ENCODE peak calls at places on chromosome 9, in six cellular contexts. F, B, A, S, N and U are unnamed samples.
A peak's percentile ranks its signal among the peaks of the same experiment; 100 is the strongest.

GRCh38 chr9:911003-911402 is 65.5 kb upstream of the DMRT3 start:
- DNase-seq in F (peak; percentile 76), B (no peak), A (peak; percentile 85), S (no peak), N (no peak), U (no peak)

GRCh38 chr9:96503918-96504317 is 53.9 kb downstream of the HABP4 start:
- DNase-seq in F (no peak), B (no peak), A (no peak), S (no peak), N (no peak), U (no peak)

GRCh38 chr9:21696411-21696865 is 106.0 kb upstream of the MTAP start:
- DNase-seq in F (peak; percentile 96), B (no peak), A (peak; percentile 76), S (peak; percentile 85), N (no peak), U (no peak)

GRCh38 chr9:90296539-90296938 is 346.1 kb downstream of the DIRAS2 start:
- DNase-seq in F (no peak), B (no peak), A (no peak), S (no peak), N (no peak), U (no peak)

GRCh38 chr9:21402387-21403247 is 6.3 kb upstream of the IFNA8 start:
- DNase-seq in F (peak; percentile 77), B (peak; percentile 31), A (peak; percentile 67), S (peak; percentile 82), N (no peak), U (no peak)

GRCh38 chr9:90921969-90922368 is 120.3 kb downstream of the SYK start:
- DNase-seq in F (no peak), B (no peak), A (no peak), S (no peak), N (no peak), U (no peak)

GRCh38 chr9:126057461-126057860 is 269.2 kb upstream of the MVB12B start:
- DNase-seq in F (no peak), B (no peak), A (no peak), S (no peak), N (no peak), U (no peak)

GRCh38 chr9:92762196-92762595 is 2.4 kb downstream of the BICD2 start:
- DNase-seq in F (no peak), B (no peak), A (no peak), S (no peak), N (no peak), U (no peak)

GRCh38 chr9:129763235-129763917 is 10.5 kb upstream of the PTGES start:
- DNase-seq in F (no peak), B (no peak), A (no peak), S (no peak), N (peak; percentile 80), U (peak; percentile 91)

GRCh38 chr9:96391021-96391765 is 7.7 kb upstream of the SLC35D2 start:
- DNase-seq in F (no peak), B (no peak), A (no peak), S (no peak), N (peak; percentile 37), U (peak; percentile 59)

GRCh38 chr9:35914307-35914807 is 5.1 kb downstream of the SPAAR start:
- DNase-seq in F (peak; percentile 72), B (peak; percentile 62), A (peak; percentile 88), S (no peak), N (peak; percentile 47), U (peak; percentile 46)

GRCh38 chr9:129867138-129868032 is 32.1 kb downstream of the USP20 start:
- DNase-seq in F (peak; percentile 56), B (no peak), A (peak; percentile 34), S (peak; percentile 74), N (no peak), U (no peak)

GRCh38 chr9:17802249-17802857 is 223.5 kb downstream of the SH3GL2 start:
- DNase-seq in F (no peak), B (no peak), A (peak; percentile 10), S (no peak), N (peak; percentile 16), U (peak; percentile 6)

GRCh38 chr9:18072967-18073366 is 401.0 kb upstream of the ADAMTSL1 start:
- DNase-seq in F (no peak), B (no peak), A (no peak), S (no peak), N (no peak), U (no peak)

GRCh38 chr9:136397643-136398042 is 2.3 kb downstream of the SNAPC4 start:
- DNase-seq in F (no peak), B (no peak), A (no peak), S (no peak), N (no peak), U (no peak)

GRCh38 chr9:137760426-137760825 is 117.2 kb upstream of the CACNA1B start:
- DNase-seq in F (no peak), B (no peak), A (no peak), S (no peak), N (peak; percentile 13), U (no peak)

GRCh38 chr9:127570533-127571111 is 41.5 kb upstream of the STXBP1 start:
- DNase-seq in F (no peak), B (no peak), A (no peak), S (no peak), N (no peak), U (no peak)
- H4K8ac ChIP-seq in F (no peak overlapping the region), B (no peak overlapping the region), A (no peak overlapping the region), S (no peak overlapping the region), N (peak overlapping the region; percentile 84), U (no peak overlapping the region)

GRCh38 chr9:134346151-134346550 is 19.9 kb downstream of the RXRA start:
- DNase-seq in F (no peak), B (no peak), A (no peak), S (no peak), N (peak; percentile 7), U (no peak)

GRCh38 chr9:134344821-134345310 is 18.6 kb downstream of the RXRA start:
- DNase-seq in F (no peak), B (no peak), A (no peak), S (no peak), N (no peak), U (no peak)

GRCh38 chr9:134344068-134344820 is 18.0 kb downstream of the RXRA start:
- DNase-seq in F (no peak), B (no peak), A (no peak), S (no peak), N (peak; percentile 9), U (no peak)

GRCh38 chr9:134346840-134347239 is 20.6 kb downstream of the RXRA start:
- DNase-seq in F (no peak), B (no peak), A (no peak), S (no peak), N (no peak), U (no peak)

GRCh38 chr9:134345737-134346136 is 19.5 kb downstream of the RXRA start:
- DNase-seq in F (no peak), B (no peak), A (no peak), S (no peak), N (no peak), U (no peak)
- H3K4me1 ChIP-seq in F (no peaks in the 10 kb centered on the region), B (peaks cover 22% of the 10 kb centered on the region), A (no peaks in the 10 kb centered on the region), S (no peaks in the 10 kb centered on the region), N (peaks cover 31% of the 10 kb centered on the region), U (peaks cover 78% of the 10 kb centered on the region)

DNA sequence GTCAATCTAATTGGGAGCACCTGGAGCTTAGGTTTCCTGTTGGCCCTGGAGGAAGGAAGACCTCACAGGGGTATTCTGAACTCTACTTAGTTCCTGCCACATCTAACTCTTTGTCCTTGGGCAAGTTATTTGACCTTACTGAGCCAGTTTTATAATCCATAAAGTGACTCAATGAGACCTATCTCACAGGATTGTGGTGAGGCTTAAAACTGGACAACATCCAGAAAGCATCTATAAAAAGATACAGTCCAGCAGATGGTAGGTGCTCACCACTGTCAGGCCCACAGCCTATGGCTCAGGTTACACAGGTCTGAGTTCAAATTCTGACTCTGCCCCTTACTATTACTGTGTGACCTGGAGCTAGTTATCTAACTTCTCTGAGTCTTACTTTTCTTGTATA is 23.3 kb downstream of the KCNV2 start:
- DNase-seq in F (no peak), B (no peak), A (no peak), S (no peak), N (peak; percentile 65), U (no peak)
- H2BK15ac ChIP-seq in F (no peak overlapping the region), B (no peak overlapping the region), A (no peak overlapping the region), S (no peak overlapping the region), N (no peak overlapping the region), U (no peak overlapping the region)

GRCh38 chr9:16062542-16063240 is 509.8 kb downstream of the CCDC171 start:
- DNase-seq in F (no peak), B (no peak), A (no peak), S (no peak), N (peak; percentile 98), U (peak; percentile 23)

GRCh38 chr9:16058131-16058549 is 505.3 kb downstream of the CCDC171 start:
- DNase-seq in F (no peak), B (no peak), A (peak; percentile 16), S (no peak), N (peak; percentile 86), U (peak; percentile 51)

GRCh38 chr9:16063241-16063591 is 510.4 kb downstream of the CCDC171 start:
- DNase-seq in F (no peak), B (no peak), A (no peak), S (no peak), N (no peak), U (no peak)

GRCh38 chr9:16057541-16057940 is 504.7 kb downstream of the CCDC171 start:
- DNase-seq in F (no peak), B (no peak), A (no peak), S (no peak), N (no peak), U (no peak)

GRCh38 chr9:16060457-16061129 is 507.8 kb downstream of the CCDC171 start:
- DNase-seq in F (no peak), B (no peak), A (no peak), S (no peak), N (no peak), U (no peak)
- H4K8ac ChIP-seq in F (no peak overlapping the region), B (no peak overlapping the region), A (no peak overlapping the region), S (no peak overlapping the region), N (peak overlapping the region; percentile 76), U (no peak overlapping the region)

DNA sequence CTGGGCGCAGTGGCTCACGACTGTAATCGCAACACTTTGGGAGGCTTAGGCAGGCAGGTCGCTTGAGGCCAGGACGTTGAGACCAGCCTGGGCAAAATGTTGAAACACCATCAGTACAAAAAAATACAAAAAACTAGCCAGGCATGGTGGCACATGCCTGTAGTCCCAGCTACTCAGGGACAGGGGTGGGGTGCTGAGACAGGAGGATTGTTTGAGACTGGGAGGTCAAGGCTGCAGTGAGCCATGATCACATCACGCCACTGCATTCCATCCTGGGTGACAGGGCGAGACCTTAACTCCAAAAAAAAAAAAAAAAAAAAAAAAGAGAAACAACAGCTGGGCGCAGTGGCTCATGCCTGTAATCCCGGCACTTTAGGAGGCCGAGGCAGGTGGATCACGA is 23.7 kb downstream of the DCAF12 start:
- DNase-seq in F (no peak), B (no peak), A (no peak), S (no peak), N (no peak), U (no peak)
- H3K4me1 ChIP-seq in F (no peaks in the 10 kb centered on the region), B (no peaks in the 10 kb centered on the region), A (no peaks in the 10 kb centered on the region), S (no peaks in the 10 kb centered on the region), N (no peaks in the 10 kb centered on the region), U (no peaks in the 10 kb centered on the region)

GRCh38 chr9:37036237-37037136 is 2.4 kb upstream of the PAX5 start:
- DNase-seq in F (peak; percentile 60), B (no peak), A (peak; percentile 49), S (peak; percentile 73), N (peak; percentile 12), U (peak; percentile 57)
- H2BK15ac ChIP-seq in F (no peak overlapping the region), B (peak overlapping the region; percentile 15), A (no peak overlapping the region), S (no peak overlapping the region), N (no peak overlapping the region), U (no peak overlapping the region)